ENCODE peak calls at places on chromosomes 12 and 14, in six cellular contexts. H is H4, M is GF-D8, R is lung, T is amygdala, N is lower leg skin. V is an unnamed sample.

GRCh38 chr12:118183711-118184110 is 47.8 kb downstream of the PEBP1 start:
- DNase-seq in H (no peak), N (no peak), M (no peak), R (no peak), T (no peak), V (no peak)

GRCh38 chr12:49545815-49546214 is 7.0 kb downstream of the KCNH3 start:
- DNase-seq in H (no peak), R (no peak), N (no peak), M (no peak), T (no peak), V (no peak)

GRCh38 chr12:111846016-111846415 is 4.0 kb downstream of the MAPKAPK5 start:
- DNase-seq in R (no peak), H (no peak), N (no peak), T (no peak), M (no peak), V (no peak)

GRCh38 chr12:63103489-63104131 is 47.4 kb downstream of the AVPR1A start:
- DNase-seq in R (no peak), M (no peak), H (no peak), N (no peak), T (no peak), V (peak)

GRCh38 chr12:3107954-3108353 is 30.8 kb downstream of the TSPAN9 start:
- DNase-seq in H (no peak), M (no peak), T (no peak), N (no peak), R (no peak), V (peak)

GRCh38 chr14:90608281-90608680 is 207.9 kb downstream of the TTC7B start:
- DNase-seq in T (no peak), H (no peak), N (no peak), R (no peak), M (no peak), V (no peak)

GRCh38 chr12:69330475-69331473 is 17.4 kb upstream of the LYZ start:
- DNase-seq in T (no peak), M (no peak), N (peak), H (no peak), R (no peak), V (peak)

GRCh38 chr12:119397540-119397939 is 63.0 kb downstream of the CCDC60 start:
- DNase-seq in R (no peak), H (no peak), M (no peak), N (no peak), T (no peak), V (no peak)

GRCh38 chr14:22998324-22999012 is 11.5 kb downstream of the C14orf93 start:
- DNase-seq in H (no peak), M (no peak), N (peak), R (no peak), T (no peak), V (no peak)

GRCh38 chr12:75641031-75641780 is 129.8 kb upstream of the KRR1 start:
- DNase-seq in M (peak), T (no peak), R (no peak), H (peak), N (no peak), V (peak)

GRCh38 chr14:61126083-61126962 is 145.3 kb downstream of the SLC38A6 start:
- DNase-seq in M (no peak), N (no peak), H (no peak), R (no peak), T (no peak), V (no peak)

GRCh38 chr14:92945959-92946846 is 23.3 kb downstream of the CHGA start:
- DNase-seq in T (no peak), M (no peak), R (peak), N (no peak), H (peak), V (no peak)

GRCh38 chr14:68781161-68782021 is 11.5 kb downstream of the ZFP36L1 start:
- DNase-seq in R (no peak), M (no peak), T (no peak), H (no peak), N (peak), V (peak)

GRCh38 chr12:77577756-77578155 is 252.9 kb upstream of the NAV3 start:
- DNase-seq in N (no peak), R (no peak), H (no peak), M (no peak), T (no peak), V (no peak)

GRCh38 chr12:51383281-51383905 is 7.8 kb downstream of the GALNT6 start:
- DNase-seq in R (no peak), N (no peak), M (no peak), T (no peak), H (peak), V (peak)

GRCh38 chr12:76422154-76422877 is 74.1 kb upstream of the BBS10 start:
- DNase-seq in R (no peak), T (no peak), H (peak), M (no peak), N (no peak), V (peak)